ENCODE peak calls at places on chromosomes 13 and 19, in nine cellular contexts. B, H, A, V, J, O, G, Z and L are unnamed samples.

GRCh38 chr19:3224346-3225325 is at the start of gene CELF5:
- DNase-seq in G (no peak), Z (peak), A (peak), O (no peak), V (peak), J (no peak), B (peak), H (no peak), L (no peak)

GRCh38 chr13:99960663-99961440 is 10.7 kb downstream of the ZIC5 start:
- DNase-seq in A (no peak), H (no peak), Z (no peak), O (no peak), G (no peak), B (no peak), J (no peak), V (no peak), L (no peak)

GRCh38 chr13:76516013-76516412 is 370.2 kb downstream of the KCTD12 start:
- DNase-seq in V (no peak), H (no peak), J (peak), A (no peak), O (no peak), G (no peak), Z (no peak), B (no peak), L (peak)

GRCh38 chr19:372306-372890 is 27.8 kb upstream of the MIER2 start:
- DNase-seq in H (no peak), Z (no peak), O (no peak), V (no peak), A (no peak), G (no peak), B (no peak), J (peak), L (peak)

GRCh38 chr13:96460571-96460970 is 370.7 kb downstream of the HS6ST3 start:
- DNase-seq in G (no peak), Z (no peak), B (no peak), V (no peak), J (no peak), A (no peak), O (no peak), H (no peak), L (no peak)

GRCh38 chr13:25939961-25940687 is 111.7 kb downstream of the SHISA2 start:
- DNase-seq in G (peak), B (no peak), Z (no peak), H (no peak), V (no peak), A (no peak), O (no peak), J (no peak), L (no peak)

GRCh38 chr19:19062454-19063182 is 1.2 kb upstream of the SLC25A42 start:
- DNase-seq in H (no peak), A (no peak), O (peak), Z (no peak), V (peak), G (no peak), J (no peak), B (no peak), L (no peak)

GRCh38 chr13:104442541-104442940 is 1376.3 kb upstream of the SLC10A2 start:
- DNase-seq in O (no peak), A (no peak), G (no peak), B (no peak), V (no peak), Z (no peak), J (no peak), H (no peak), L (no peak)

GRCh38 chr13:50052478-50052877 is 37.2 kb downstream of the KCNRG start:
- DNase-seq in O (no peak), V (no peak), G (no peak), Z (no peak), H (no peak), J (no peak), B (no peak), A (no peak), L (no peak)

GRCh38 chr19:46753420-46754155 is 7.3 kb upstream of the STRN4 start:
- DNase-seq in B (peak), H (no peak), O (peak), J (no peak), V (no peak), A (peak), G (peak), Z (peak), L (no peak)

GRCh38 chr13:77143325-77143907 is 116.5 kb upstream of the FBXL3 start:
- DNase-seq in H (no peak), O (no peak), A (no peak), B (peak), J (no peak), G (no peak), Z (no peak), V (no peak), L (no peak)

GRCh38 chr19:4803736-4804695 is 12.5 kb downstream of the FEM1A start:
- DNase-seq in H (no peak), G (peak), A (peak), V (no peak), O (peak), J (no peak), Z (peak), B (peak), L (no peak)

GRCh38 chr19:51368366-51369282 is at the start of gene CLDND2:
- DNase-seq in O (peak), B (no peak), A (no peak), V (no peak), H (no peak), G (no peak), J (no peak), Z (no peak), L (no peak)